ENCODE peak calls at places on chromosomes 1 and 21, in seven cellular contexts. W is endothelial cell, V is astrocyte, U is BE2C, M is MCF 10A, O is psoas muscle, E is tibial nerve. F is an unnamed sample.

GRCh38 chr1:151888972-151889570 is 20.2 kb downstream of the THEM4 start:
- DNase-seq in W (no peak), V (no peak), U (no peak), M (peak), O (no peak), E (no peak), F (no peak)

GRCh38 chr1:113783254-113784103 is 24.2 kb upstream of the PHTF1 start:
- DNase-seq in W (no peak), V (peak), U (no peak), M (peak), O (no peak), E (peak), F (no peak)

GRCh38 chr1:41713557-41714327 is 205.0 kb downstream of the HIVEP3 start:
- DNase-seq in W (no peak), V (peak), U (peak), M (peak), O (no peak), E (no peak), F (no peak)

GRCh38 chr1:72366473-72366872 is 84.1 kb upstream of the NEGR1 start:
- DNase-seq in W (no peak), V (peak), U (no peak), M (peak), O (no peak), E (peak), F (no peak)

GRCh38 chr21:36347278-36347961 is 27.4 kb downstream of the MORC3 start:
- DNase-seq in W (no peak), V (peak), U (no peak), M (no peak), O (no peak), E (no peak), F (no peak)

GRCh38 chr1:234774971-234775370 is 165.0 kb upstream of the IRF2BP2 start:
- DNase-seq in W (no peak), V (peak), U (no peak), M (no peak), O (no peak), E (no peak), F (no peak)

GRCh38 chr1:89311757-89312156 is 39.1 kb upstream of the GBP5 start:
- DNase-seq in W (no peak), V (no peak), U (no peak), M (peak), O (no peak), E (no peak), F (no peak)

GRCh38 chr1:185861630-185862029 is 127.4 kb downstream of the HMCN1 start:
- DNase-seq in W (no peak), V (peak), U (no peak), M (no peak), O (no peak), E (no peak), F (no peak)

GRCh38 chr1:218412181-218412580 is 67.0 kb downstream of the TGFB2 start:
- DNase-seq in W (no peak), V (peak), U (no peak), M (no peak), O (no peak), E (no peak), F (no peak)

GRCh38 chr1:44792736-44793502 is 4.9 kb upstream of the BEST4 start:
- DNase-seq in W (no peak), V (no peak), U (no peak), M (no peak), O (no peak), E (no peak), F (no peak)

GRCh38 chr21:44957901-44958451 is 18.1 kb downstream of the SLX9 start:
- DNase-seq in W (no peak), V (no peak), U (no peak), M (no peak), O (no peak), E (no peak), F (no peak)

GRCh38 chr1:3033795-3034100 is 12.5 kb downstream of the ACTRT2 start:
- DNase-seq in W (no peak), V (no peak), U (no peak), M (no peak), O (no peak), E (no peak), F (no peak)

DNA sequence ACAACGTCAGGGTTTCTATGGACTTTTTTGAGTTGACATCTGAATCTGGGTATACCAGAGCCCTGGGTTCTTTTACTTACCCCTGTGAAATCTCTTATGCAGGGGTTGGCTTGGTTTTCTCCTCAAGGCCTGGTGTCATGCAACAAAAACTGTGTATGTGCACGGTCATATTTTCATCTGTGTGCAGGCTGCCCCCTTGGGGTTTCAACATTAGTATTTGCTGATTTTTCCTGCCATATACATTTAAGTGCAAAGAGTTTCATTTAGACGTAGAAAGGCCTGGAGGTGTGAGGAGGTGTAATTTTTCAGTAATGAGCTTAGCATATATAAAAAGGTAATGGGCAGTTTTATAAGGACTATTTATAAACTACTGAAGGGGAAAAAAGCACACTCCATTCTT is 21.9 kb upstream of the ZBTB18 start:
- DNase-seq in W (no peak), V (no peak), U (no peak), M (peak), O (no peak), E (no peak), F (no peak)
- TF ChIP-seq CTCF in W (no peak), V (no peak), U (peak), M (no peak), O (no peak), E (no peak), F (no peak)

GRCh38 chr1:21391497-21391896 is 48.4 kb upstream of the NBPF3 start:
- DNase-seq in W (no peak), V (no peak), U (no peak), M (no peak), O (no peak), E (no peak), F (no peak)
- TF ChIP-seq CTCF in W (no peak), V (no peak), U (no peak), M (no peak), O (no peak), E (no peak), F (no peak)

GRCh38 chr1:93253471-93253870 is 72.9 kb downstream of the CCDC18 start:
- DNase-seq in W (no peak), V (no peak), U (peak), M (no peak), O (no peak), E (no peak), F (no peak)

GRCh38 chr1:93262645-93263044 is 82.1 kb downstream of the CCDC18 start:
- DNase-seq in W (no peak), V (no peak), U (no peak), M (no peak), O (no peak), E (no peak), F (no peak)

GRCh38 chr1:93255222-93256079 is 74.9 kb downstream of the CCDC18 start:
- DNase-seq in W (no peak), V (peak), U (no peak), M (peak), O (no peak), E (no peak), F (no peak)

GRCh38 chr1:93256433-93256832 is 75.9 kb downstream of the CCDC18 start:
- DNase-seq in W (no peak), V (no peak), U (no peak), M (no peak), O (no peak), E (no peak), F (no peak)

GRCh38 chr1:93257889-93258288 is 77.4 kb downstream of the CCDC18 start:
- DNase-seq in W (no peak), V (no peak), U (no peak), M (no peak), O (no peak), E (no peak), F (no peak)
- TF ChIP-seq CTCF in W (no peak), V (no peak), U (no peak), M (no peak), O (no peak), E (no peak), F (no peak)

GRCh38 chr21:17045214-17045835 is 467.5 kb upstream of the CXADR start:
- DNase-seq in W (no peak), V (peak), U (no peak), M (peak), O (no peak), E (no peak), F (no peak)
- TF ChIP-seq CTCF in W (peak), V (peak), U (peak), M (peak), O (peak), E (peak), F (no peak)

GRCh38 chr1:8441466-8441865 is 123.6 kb downstream of the SLC45A1 start:
- DNase-seq in W (no peak), V (peak), U (no peak), M (no peak), O (no peak), E (no peak), F (no peak)

GRCh38 chr1:8438449-8438848 is 120.5 kb downstream of the SLC45A1 start:
- DNase-seq in W (no peak), V (no peak), U (no peak), M (no peak), O (no peak), E (no peak), F (no peak)

GRCh38 chr1:8439015-8439702 is 121.2 kb downstream of the SLC45A1 start:
- DNase-seq in W (peak), V (peak), U (peak), M (peak), O (peak), E (peak), F (peak)

GRCh38 chr1:8447616-8448150 is 129.8 kb downstream of the SLC45A1 start:
- DNase-seq in W (no peak), V (no peak), U (no peak), M (no peak), O (no peak), E (no peak), F (no peak)

GRCh38 chr1:8443558-8444194 is 125.8 kb downstream of the SLC45A1 start:
- DNase-seq in W (no peak), V (no peak), U (no peak), M (no peak), O (no peak), E (no peak), F (no peak)
- TF ChIP-seq CTCF in W (no peak), V (no peak), U (no peak), M (no peak), O (no peak), E (no peak), F (no peak)

DNA sequence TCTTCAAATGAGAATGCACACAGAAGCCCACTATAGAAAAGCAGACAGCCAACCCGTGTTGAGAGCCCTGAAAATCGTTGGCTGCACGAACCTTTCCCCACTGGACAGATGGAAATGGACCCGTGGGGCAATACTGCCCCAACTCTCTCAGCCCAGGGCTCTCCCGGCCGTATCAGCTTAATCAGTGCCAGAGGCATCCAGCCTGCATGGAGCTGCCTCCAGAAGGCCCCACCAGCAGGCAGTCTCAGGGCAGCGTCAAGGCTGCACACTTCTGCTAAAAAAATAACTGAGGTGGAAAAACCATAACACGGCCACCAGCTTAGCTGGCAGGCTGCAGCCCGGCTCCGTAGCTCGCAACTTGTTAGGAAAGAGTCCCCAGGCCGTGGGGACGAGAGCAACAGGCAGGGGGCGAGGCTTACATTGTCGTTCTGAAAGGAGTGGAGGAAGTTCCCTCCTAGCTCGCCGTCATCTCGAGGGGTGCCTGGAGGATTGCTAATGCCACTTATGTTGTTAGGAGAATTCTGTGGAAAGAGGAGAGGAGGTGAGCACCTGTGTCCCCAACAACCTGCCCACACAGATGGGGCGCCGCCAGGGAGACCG is 28.0 kb downstream of the MRPL37 start:
- DNase-seq in W (no peak), V (no peak), U (peak), M (no peak), O (no peak), E (no peak), F (no peak)
- TF ChIP-seq CTCF in W (no peak), V (no peak), U (no peak), M (no peak), O (no peak), E (no peak), F (no peak)

DNA sequence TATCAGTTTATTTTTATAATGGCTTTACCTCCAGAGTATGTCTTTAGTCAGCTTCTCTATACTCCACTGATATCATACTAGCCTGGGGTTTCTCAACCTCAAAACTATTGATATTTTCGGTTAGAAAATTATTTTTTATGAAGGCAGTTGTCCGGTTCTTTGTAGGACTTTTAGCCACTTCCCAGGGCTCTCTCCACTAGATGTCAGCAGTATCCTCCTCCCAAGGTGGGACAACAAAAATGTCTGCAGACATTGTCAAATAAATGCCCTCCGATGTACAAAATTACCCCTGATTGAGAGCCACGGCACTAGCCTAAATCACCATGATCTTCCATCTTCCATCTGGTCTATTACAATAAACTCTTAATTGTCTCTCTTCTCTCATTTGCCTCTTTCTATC is 4.1 kb upstream of the GRIK1 start:
- DNase-seq in W (peak), V (no peak), U (no peak), M (peak), O (no peak), E (no peak), F (no peak)
- TF ChIP-seq CTCF in W (no peak), V (no peak), U (peak), M (peak), O (no peak), E (no peak), F (no peak)

DNA sequence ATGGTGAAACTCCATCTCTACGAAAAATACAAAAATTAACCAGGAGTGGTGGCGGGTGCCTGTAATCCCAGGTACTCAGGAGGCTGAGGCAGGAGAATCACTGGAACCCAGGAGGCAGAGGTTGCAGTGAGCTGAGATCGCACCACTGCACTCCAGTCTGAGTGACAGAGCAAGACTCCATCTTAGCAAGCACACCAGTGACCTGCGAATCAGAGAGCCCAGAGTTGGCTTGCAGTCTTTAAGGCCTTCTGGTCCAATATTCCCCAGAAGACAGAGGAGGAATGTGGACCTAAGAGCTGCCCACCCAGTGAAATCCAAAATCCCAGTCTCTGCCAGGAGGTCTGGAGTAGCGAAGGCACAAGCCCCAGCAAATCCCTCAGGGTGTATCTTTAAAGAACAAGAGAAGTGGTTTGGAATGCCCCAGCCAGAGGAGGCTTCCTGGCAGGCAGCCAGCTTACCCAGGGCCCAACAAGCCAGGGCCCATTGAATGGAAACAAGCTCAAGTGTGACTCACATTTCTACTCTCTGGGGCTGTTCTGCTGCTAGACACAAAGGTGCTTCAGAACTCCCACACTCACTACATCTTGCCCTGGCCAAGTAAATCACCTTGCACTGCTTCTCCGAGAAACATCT is 23.9 kb downstream of the GPR161 start:
- DNase-seq in W (no peak), V (peak), U (peak), M (peak), O (no peak), E (no peak), F (peak)
- TF ChIP-seq CTCF in W (no peak), V (no peak), U (no peak), M (no peak), O (no peak), E (no peak), F (no peak)

F was measured in mesothelial cell of epicardium.